ENCODE peak calls at places on chromosomes 2 and 18, in four cellular contexts. One of them, this sample, is unnamed.

GRCh38 chr2:2014251-2014761 is 270.0 kb upstream of the PXDN start:
- DNase-seq in adrenal gland: peak; percentile 69
- DNase-seq in esophagus squamous epithelium: no peak
- DNase-seq in esophagus muscularis mucosa: no peak
- DNase-seq in this sample: no peak

GRCh38 chr2:212033888-212034287 is 504.7 kb downstream of the ERBB4 start:
- DNase-seq in esophagus muscularis mucosa: no peak
- DNase-seq in esophagus squamous epithelium: no peak
- DNase-seq in adrenal gland: no peak
- DNase-seq in this sample: no peak

GRCh38 chr2:206584323-206585116 is 57.8 kb upstream of the FAM237A start:
- DNase-seq in adrenal gland: no peak
- DNase-seq in esophagus muscularis mucosa: no peak
- DNase-seq in esophagus squamous epithelium: no peak
- DNase-seq in this sample: peak; percentile 15

GRCh38 chr2:180679693-180680092 is 300.7 kb upstream of the UBE2E3 start:
- DNase-seq in esophagus muscularis mucosa: no peak
- DNase-seq in adrenal gland: no peak
- DNase-seq in esophagus squamous epithelium: no peak
- DNase-seq in this sample: no peak

GRCh38 chr2:64679673-64680425 is 26.1 kb upstream of the SERTAD2 start:
- DNase-seq in adrenal gland: no peak
- DNase-seq in esophagus muscularis mucosa: no peak
- DNase-seq in esophagus squamous epithelium: no peak
- DNase-seq in this sample: no peak

GRCh38 chr18:57797209-57797651 is 5.9 kb downstream of the ATP8B1 start:
- DNase-seq in adrenal gland: no peak
- DNase-seq in esophagus squamous epithelium: no peak
- DNase-seq in esophagus muscularis mucosa: no peak
- DNase-seq in this sample: peak; percentile 68

GRCh38 chr2:125167152-125167551 is 1142.1 kb downstream of the CNTNAP5 start:
- DNase-seq in adrenal gland: no peak
- DNase-seq in esophagus squamous epithelium: no peak
- DNase-seq in esophagus muscularis mucosa: no peak
- DNase-seq in this sample: no peak

GRCh38 chr2:162072976-162073775 is 839 bp downstream of the DPP4 start:
- DNase-seq in esophagus squamous epithelium: no peak
- DNase-seq in esophagus muscularis mucosa: no peak
- DNase-seq in adrenal gland: no peak
- DNase-seq in this sample: no peak

GRCh38 chr2:193963472-193964119 is 1693.4 kb upstream of the SLC39A10 start:
- DNase-seq in esophagus squamous epithelium: no peak
- DNase-seq in adrenal gland: no peak
- DNase-seq in esophagus muscularis mucosa: no peak
- DNase-seq in this sample: no peak

GRCh38 chr2:165524720-165525119 is 55.2 kb downstream of the CSRNP3 start:
- DNase-seq in adrenal gland: no peak
- DNase-seq in esophagus muscularis mucosa: no peak
- DNase-seq in esophagus squamous epithelium: no peak
- DNase-seq in this sample: no peak

GRCh38 chr2:67159929-67160328 is 237.2 kb upstream of the ETAA1 start:
- DNase-seq in esophagus muscularis mucosa: no peak
- DNase-seq in esophagus squamous epithelium: no peak
- DNase-seq in adrenal gland: peak; percentile 55
- DNase-seq in this sample: no peak

GRCh38 chr2:119354860-119355259 is 11.8 kb downstream of the C2orf76 start:
- DNase-seq in esophagus squamous epithelium: no peak
- DNase-seq in esophagus muscularis mucosa: no peak
- DNase-seq in adrenal gland: no peak
- DNase-seq in this sample: no peak

GRCh38 chr2:236947294-236947693 is 138.4 kb upstream of the COPS8 start:
- DNase-seq in adrenal gland: no peak
- DNase-seq in esophagus muscularis mucosa: peak; percentile 81
- DNase-seq in esophagus squamous epithelium: no peak
- DNase-seq in this sample: no peak

GRCh38 chr18:69636529-69637301 is 236.0 kb downstream of the DOK6 start:
- DNase-seq in adrenal gland: no peak
- DNase-seq in esophagus squamous epithelium: no peak
- DNase-seq in esophagus muscularis mucosa: no peak
- DNase-seq in this sample: no peak

GRCh38 chr2:151106805-151107490 is 154.7 kb downstream of the RBM43 start:
- DNase-seq in adrenal gland: no peak
- DNase-seq in esophagus squamous epithelium: no peak
- DNase-seq in esophagus muscularis mucosa: no peak
- DNase-seq in this sample: no peak
- H3K27ac ChIP-seq in adrenal gland: no peak overlapping the region
- H3K27ac ChIP-seq in esophagus squamous epithelium: no peak overlapping the region
- H3K27ac ChIP-seq in esophagus muscularis mucosa: no peak overlapping the region
- H3K27ac ChIP-seq in this sample: no peak overlapping the region

GRCh38 chr18:79400091-79400590 is 4.4 kb downstream of the NFATC1 start:
- DNase-seq in esophagus squamous epithelium: peak; percentile 19
- DNase-seq in adrenal gland: no peak
- DNase-seq in esophagus muscularis mucosa: no peak
- DNase-seq in this sample: peak; percentile 78
- TF ChIP-seq POLR2A in esophagus squamous epithelium: no peak
- TF ChIP-seq POLR2A in adrenal gland: no peak
- TF ChIP-seq POLR2A in esophagus muscularis mucosa: no peak
- TF ChIP-seq POLR2A in this sample: no peak

DNA sequence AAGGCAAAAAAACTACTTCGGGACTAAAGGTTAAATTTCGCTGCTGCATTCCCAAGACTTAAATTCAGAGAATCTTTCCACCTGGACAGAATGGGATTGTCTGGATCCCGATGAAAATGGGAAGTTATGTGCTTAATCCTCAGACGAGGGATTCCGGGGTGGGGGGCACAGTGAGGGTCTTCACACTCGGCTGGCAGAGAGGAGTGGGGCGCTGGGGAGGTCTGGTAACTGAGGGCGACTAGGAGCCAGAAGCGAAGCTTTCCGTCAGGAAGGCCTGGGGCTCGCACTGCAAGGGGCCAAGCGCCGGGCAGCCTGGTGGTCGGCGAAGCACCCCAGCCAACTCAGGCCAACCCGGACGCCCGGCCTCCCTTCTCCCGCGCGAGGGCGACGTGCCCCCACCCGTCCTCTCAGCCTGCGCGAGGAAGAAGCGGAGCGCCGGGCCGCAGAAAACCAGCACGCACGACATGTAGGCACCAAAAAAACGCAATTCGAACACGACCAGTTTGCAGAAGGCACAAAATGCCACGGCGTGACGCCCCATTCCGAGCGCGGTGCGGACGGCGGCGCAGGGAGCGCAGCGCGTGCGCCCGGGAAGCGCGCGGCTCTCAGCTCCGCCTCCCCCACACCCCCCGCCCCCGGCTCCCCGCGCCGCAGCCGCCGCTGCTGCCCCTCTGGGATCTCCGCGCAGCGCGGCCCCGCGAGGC is 188.1 kb downstream of the ZEB2 start:
- DNase-seq in esophagus muscularis mucosa: no peak
- DNase-seq in adrenal gland: peak; percentile 83
- DNase-seq in esophagus squamous epithelium: no peak
- DNase-seq in this sample: peak; percentile 70
- H3K27ac ChIP-seq in esophagus muscularis mucosa: peak overlapping the region; percentile 84
- H3K27ac ChIP-seq in adrenal gland: peak overlapping the region; percentile 98
- H3K27ac ChIP-seq in esophagus squamous epithelium: peak overlapping the region; percentile 86
- H3K27ac ChIP-seq in this sample: peak overlapping the region; percentile 63

GRCh38 chr2:45242161-45242741 is 233.0 kb upstream of the SIX2 start:
- DNase-seq in esophagus squamous epithelium: no peak
- DNase-seq in adrenal gland: peak; percentile 63
- DNase-seq in esophagus muscularis mucosa: no peak
- DNase-seq in this sample: no peak

GRCh38 chr2:45236268-45236667 is 227.0 kb upstream of the SIX2 start:
- DNase-seq in esophagus squamous epithelium: no peak
- DNase-seq in esophagus muscularis mucosa: peak; percentile 34
- DNase-seq in adrenal gland: no peak
- DNase-seq in this sample: no peak

GRCh38 chr2:45241061-45241561 is 231.9 kb upstream of the SIX2 start:
- DNase-seq in esophagus muscularis mucosa: no peak
- DNase-seq in esophagus squamous epithelium: no peak
- DNase-seq in adrenal gland: no peak
- DNase-seq in this sample: no peak

GRCh38 chr2:45237128-45237527 is 227.9 kb upstream of the SIX2 start:
- DNase-seq in esophagus squamous epithelium: no peak
- DNase-seq in adrenal gland: no peak
- DNase-seq in esophagus muscularis mucosa: no peak
- DNase-seq in this sample: no peak

DNA sequence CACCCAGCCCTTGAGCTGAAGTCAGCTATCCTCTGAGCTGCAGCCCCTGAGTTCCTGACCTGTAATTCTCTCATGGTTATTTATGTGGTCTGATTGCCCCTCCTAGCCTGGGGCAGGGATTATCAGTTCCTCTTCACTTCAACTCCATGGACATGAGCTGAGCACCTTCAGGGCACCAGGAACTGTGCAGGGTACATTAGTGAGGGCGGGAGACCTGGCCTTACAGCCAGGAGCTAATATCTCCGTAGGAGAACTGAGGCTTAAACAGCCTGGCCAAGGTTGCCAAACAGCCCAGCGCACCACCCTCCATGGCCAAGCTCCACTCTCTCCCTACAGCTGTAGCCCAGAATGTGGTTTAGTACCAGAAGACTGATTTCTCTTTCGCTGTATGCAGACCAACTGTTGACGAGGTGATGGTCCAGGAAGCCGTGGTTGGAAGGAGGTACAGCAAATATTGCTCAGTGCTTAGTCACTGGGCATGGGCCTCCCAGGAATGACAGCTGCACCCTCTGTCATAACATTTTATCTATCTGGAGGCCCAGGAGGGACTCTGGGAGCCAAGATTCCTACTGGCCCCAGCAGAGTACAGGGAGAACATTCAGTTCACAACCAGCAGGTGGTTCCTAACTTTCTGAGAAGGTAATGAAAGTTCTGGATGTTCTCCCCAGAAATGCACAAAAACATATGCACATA is 228.7 kb upstream of the SIX2 start:
- DNase-seq in esophagus squamous epithelium: no peak
- DNase-seq in esophagus muscularis mucosa: no peak
- DNase-seq in adrenal gland: no peak
- DNase-seq in this sample: no peak
- TF ChIP-seq POLR2A in esophagus squamous epithelium: no peak
- TF ChIP-seq POLR2A in esophagus muscularis mucosa: no peak
- TF ChIP-seq POLR2A in adrenal gland: no peak
- TF ChIP-seq POLR2A in this sample: no peak

GRCh38 chr2:203280428-203281064 is 41.7 kb downstream of the CYP20A1 start:
- DNase-seq in esophagus squamous epithelium: no peak
- DNase-seq in adrenal gland: no peak
- DNase-seq in esophagus muscularis mucosa: no peak
- DNase-seq in this sample: no peak
- H3K27ac ChIP-seq in esophagus squamous epithelium: no peak overlapping the region
- H3K27ac ChIP-seq in adrenal gland: peak overlapping the region; percentile 37
- H3K27ac ChIP-seq in esophagus muscularis mucosa: no peak overlapping the region
- H3K27ac ChIP-seq in this sample: no peak overlapping the region